ENCODE peak calls at places on chromosomes 11 and 22, in ten cellular contexts. A is left ventricle myocardium inferior; Z is stimulated activated CD8-positive, alpha-beta memory T cell treated with anti-CD3 and anti-CD28 coated beads, Interleukin-15, amount 100 ng/mL, for 24 hours; M is stimulated activated CD4-positive, alpha-beta T cell treated with anti-CD3 and anti-CD28 coated beads, Interleukin-2, amount 100 ng/mL, for 48 hours; T is myocyte; P is CD8-positive, alpha-beta memory T cell; C is activated naive CD4-positive, alpha-beta T cell treated with anti-CD3 and anti-CD28 coated beads, Interleukin-2, amount 10 ng/mL, durations not matched to agents 7 days and 5 days; D is posterior vena cava; L is HCT116; O is HuH-7. Y is an unnamed sample.

GRCh38 chr22:19287076-19287724 is 4.3 kb downstream of the CLTCL1 start:
- DNase-seq in A (no peak), Z (no peak), M (no peak), T (peak), P (no peak), C (no peak), D (no peak), L (no peak), O (no peak), Y (peak)

GRCh38 chr22:41458161-41458728 is 10.2 kb downstream of the PHF5A start:
- DNase-seq in A (no peak), Z (no peak), M (no peak), T (no peak), P (no peak), C (no peak), D (no peak), L (no peak), O (no peak), Y (no peak)

GRCh38 chr22:41966225-41966606 is 3.0 kb upstream of the SEPTIN3 start:
- DNase-seq in A (no peak), Z (no peak), M (no peak), T (no peak), P (no peak), C (no peak), D (no peak), L (no peak), O (no peak), Y (no peak)

GRCh38 chr11:45754746-45755145 is 50.2 kb upstream of the SLC35C1 start:
- DNase-seq in A (no peak), Z (no peak), M (no peak), T (no peak), P (no peak), C (no peak), D (no peak), L (no peak), O (no peak), Y (no peak)

GRCh38 chr11:19493446-19493845 is 219.2 kb upstream of the NAV2 start:
- DNase-seq in A (no peak), Z (no peak), M (no peak), T (peak), P (no peak), C (no peak), D (no peak), L (no peak), O (no peak), Y (no peak)

GRCh38 chr11:72240461-72241289 is 3.3 kb downstream of the PHOX2A start:
- DNase-seq in A (no peak), Z (no peak), M (no peak), T (peak), P (no peak), C (peak), D (no peak), L (no peak), O (no peak), Y (no peak)

GRCh38 chr11:2433106-2433925 is 11.0 kb downstream of the TRPM5 start:
- DNase-seq in A (peak), Z (no peak), M (no peak), T (no peak), P (no peak), C (no peak), D (peak), L (no peak), O (no peak), Y (no peak)

GRCh38 chr11:129283141-129283540 is 91.0 kb upstream of the ARHGAP32 start:
- DNase-seq in A (no peak), Z (no peak), M (no peak), T (no peak), P (no peak), C (no peak), D (no peak), L (peak), O (no peak), Y (peak)

GRCh38 chr22:25084405-25085107 is 115.1 kb upstream of the CRYBB3 start:
- DNase-seq in A (no peak), Z (no peak), M (no peak), T (no peak), P (no peak), C (no peak), D (no peak), L (no peak), O (no peak), Y (no peak)

GRCh38 chr11:33987975-33988580 is 63.5 kb upstream of the CAPRIN1 start:
- DNase-seq in A (peak), Z (peak), M (peak), T (peak), P (peak), C (peak), D (peak), L (peak), O (peak), Y (peak)

GRCh38 chr22:36606114-36606513 is 77.1 kb upstream of the EIF3D start:
- DNase-seq in A (peak), Z (no peak), M (no peak), T (no peak), P (no peak), C (no peak), D (no peak), L (no peak), O (no peak), Y (no peak)

GRCh38 chr11:64355078-64355940 is 3.7 kb upstream of the RPS6KA4 start:
- DNase-seq in A (peak), Z (no peak), M (peak), T (peak), P (no peak), C (peak), D (peak), L (peak), O (peak), Y (peak)

GRCh38 chr11:92399702-92400101 is 175.1 kb downstream of the FAT3 start:
- DNase-seq in A (no peak), Z (no peak), M (no peak), T (no peak), P (no peak), C (no peak), D (no peak), L (no peak), O (no peak), Y (no peak)